ENCODE peak calls at places on chromosomes 12 and 14, in nine cellular contexts. P is lung; I is lower leg skin; X is astrocyte of the spinal cord; E is uterus; O is CD8-positive, alpha-beta T cell; Y is upper lobe of right lung; R is WERI-Rb-1; V is psoas muscle. F is an unnamed sample.

GRCh38 chr14:71551291-71551955 is 380.8 kb upstream of the RGS6 start:
- DNase-seq in P (no peak), I (no peak), X (peak), E (no peak), O (no peak), Y (no peak), R (peak), V (no peak), F (no peak)

GRCh38 chr14:98770151-98770550 is 501.8 kb downstream of the BCL11B start:
- DNase-seq in P (no peak), I (no peak), X (no peak), E (no peak), O (no peak), Y (no peak), R (no peak), V (no peak), F (no peak)

GRCh38 chr12:4277205-4277543 is 3.6 kb downstream of the CCND2 start:
- DNase-seq in P (no peak), I (no peak), X (no peak), E (no peak), O (no peak), Y (no peak), R (no peak), V (no peak), F (no peak)

GRCh38 chr14:95196268-95196667 is 38.9 kb upstream of the DICER1 start:
- DNase-seq in P (no peak), I (no peak), X (no peak), E (no peak), O (no peak), Y (no peak), R (no peak), V (no peak), F (no peak)

GRCh38 chr12:108634225-108634795 is 616 bp upstream of the SELPLG start:
- DNase-seq in P (peak), I (no peak), X (no peak), E (no peak), O (peak), Y (no peak), R (no peak), V (no peak), F (no peak)

GRCh38 chr14:85856430-85856829 is 326.5 kb downstream of the FLRT2 start:
- DNase-seq in P (no peak), I (no peak), X (no peak), E (no peak), O (no peak), Y (no peak), R (no peak), V (no peak), F (no peak)

GRCh38 chr12:93137656-93138612 is 208.8 kb upstream of the EEA1 start:
- DNase-seq in P (no peak), I (peak), X (peak), E (no peak), O (no peak), Y (no peak), R (no peak), V (peak), F (no peak)

GRCh38 chr12:58588771-58589170 is 331.5 kb downstream of the LRIG3 start:
- DNase-seq in P (no peak), I (no peak), X (no peak), E (no peak), O (no peak), Y (no peak), R (no peak), V (no peak), F (no peak)

GRCh38 chr14:88667555-88668273 is 104.9 kb downstream of the ZC3H14 start:
- DNase-seq in P (peak), I (peak), X (peak), E (peak), O (peak), Y (peak), R (peak), V (peak), F (no peak)

GRCh38 chr12:113756609-113757008 is 209.5 kb downstream of the RBM19 start:
- DNase-seq in P (no peak), I (no peak), X (no peak), E (no peak), O (no peak), Y (no peak), R (no peak), V (no peak), F (no peak)

GRCh38 chr12:44589697-44590096 is 286.4 kb downstream of the NELL2 start:
- DNase-seq in P (no peak), I (no peak), X (no peak), E (no peak), O (no peak), Y (no peak), R (no peak), V (no peak), F (no peak)

GRCh38 chr12:3836641-3837040 is 36.6 kb downstream of the PARP11 start:
- DNase-seq in P (no peak), I (no peak), X (no peak), E (no peak), O (no peak), Y (no peak), R (no peak), V (no peak), F (no peak)

GRCh38 chr14:64218344-64219240 is 75.6 kb downstream of the ESR2 start:
- DNase-seq in P (no peak), I (no peak), X (no peak), E (no peak), O (no peak), Y (no peak), R (no peak), V (no peak), F (no peak)

GRCh38 chr14:23663127-23663526 is 27.0 kb downstream of the DHRS2 start:
- DNase-seq in P (no peak), I (no peak), X (no peak), E (no peak), O (no peak), Y (no peak), R (no peak), V (no peak), F (no peak)

GRCh38 chr12:90977224-90977623 is 22.2 kb upstream of the CCER1 start:
- DNase-seq in P (no peak), I (no peak), X (no peak), E (no peak), O (no peak), Y (no peak), R (no peak), V (no peak), F (no peak)

GRCh38 chr12:53005215-53005985 is 856 bp upstream of the EIF4B start:
- DNase-seq in P (peak), I (peak), X (no peak), E (peak), O (no peak), Y (peak), R (peak), V (peak), F (peak)

GRCh38 chr14:93587330-93587729 is 156.6 kb downstream of the UNC79 start:
- DNase-seq in P (no peak), I (no peak), X (no peak), E (no peak), O (no peak), Y (no peak), R (no peak), V (no peak), F (no peak)

GRCh38 chr12:10220398-10221077 is 7.9 kb downstream of the GABARAPL1 start:
- DNase-seq in P (peak), I (peak), X (peak), E (peak), O (no peak), Y (no peak), R (peak), V (peak), F (peak)

GRCh38 chr12:46266869-46267617 is 1.8 kb downstream of the SLC38A1 start:
- DNase-seq in P (peak), I (peak), X (peak), E (peak), O (peak), Y (peak), R (peak), V (peak), F (no peak)

GRCh38 chr12:52041695-52042123 is 9.5 kb upstream of the NR4A1 start:
- DNase-seq in P (no peak), I (no peak), X (peak), E (no peak), O (peak), Y (no peak), R (no peak), V (no peak), F (no peak)

GRCh38 chr14:48771717-48772116 is 814.5 kb downstream of the RPS29 start:
- DNase-seq in P (no peak), I (no peak), X (no peak), E (no peak), O (no peak), Y (no peak), R (no peak), V (no peak), F (no peak)

GRCh38 chr12:37548266-37548805 is 768.2 kb upstream of the ALG10B start:
- DNase-seq in P (no peak), I (no peak), X (no peak), E (no peak), O (no peak), Y (no peak), R (no peak), V (no peak), F (no peak)

GRCh38 chr12:116299548-116300150 is 22.2 kb upstream of the MED13L start:
- DNase-seq in P (no peak), I (no peak), X (peak), E (no peak), O (no peak), Y (no peak), R (no peak), V (no peak), F (no peak)

GRCh38 chr14:33848706-33849454 is 102.0 kb downstream of the EGLN3 start:
- DNase-seq in P (peak), I (no peak), X (peak), E (peak), O (no peak), Y (no peak), R (peak), V (peak), F (no peak)

GRCh38 chr14:105447651-105448640 is 26.7 kb upstream of the CRIP2 start:
- DNase-seq in P (no peak), I (no peak), X (no peak), E (no peak), O (no peak), Y (no peak), R (no peak), V (no peak), F (no peak)

GRCh38 chr12:44654641-44655625 is 221.2 kb downstream of the NELL2 start:
- DNase-seq in P (no peak), I (no peak), X (no peak), E (no peak), O (no peak), Y (no peak), R (no peak), V (no peak), F (no peak)

GRCh38 chr12:14771651-14772137 is 31.6 kb downstream of the WBP11 start:
- DNase-seq in P (no peak), I (no peak), X (no peak), E (no peak), O (peak), Y (no peak), R (no peak), V (no peak), F (no peak)

GRCh38 chr14:92546347-92547053 is 32.9 kb downstream of the RIN3 start:
- DNase-seq in P (no peak), I (no peak), X (peak), E (no peak), O (no peak), Y (no peak), R (no peak), V (no peak), F (no peak)

GRCh38 chr14:90453401-90453951 is 56.6 kb downstream of the CALM1 start:
- DNase-seq in P (no peak), I (no peak), X (peak), E (no peak), O (no peak), Y (peak), R (no peak), V (no peak), F (peak)

GRCh38 chr12:89234324-89235114 is 117.8 kb downstream of the DUSP6 start:
- DNase-seq in P (no peak), I (no peak), X (no peak), E (no peak), O (no peak), Y (no peak), R (no peak), V (no peak), F (no peak)

GRCh38 chr12:130540376-130540775 is 175.7 kb downstream of the RIMBP2 start:
- DNase-seq in P (no peak), I (no peak), X (no peak), E (no peak), O (no peak), Y (no peak), R (no peak), V (no peak), F (no peak)

GRCh38 chr14:91886961-91887360 is 19.6 kb upstream of the TC2N start:
- DNase-seq in P (no peak), I (no peak), X (no peak), E (no peak), O (no peak), Y (no peak), R (no peak), V (no peak), F (no peak)

GRCh38 chr14:71474291-71474690 is 457.9 kb upstream of the RGS6 start:
- DNase-seq in P (no peak), I (no peak), X (no peak), E (no peak), O (no peak), Y (no peak), R (no peak), V (no peak), F (no peak)

GRCh38 chr12:123519151-123520001 is 14.1 kb downstream of the RILPL1 start:
- DNase-seq in P (peak), I (peak), X (peak), E (no peak), O (no peak), Y (peak), R (no peak), V (peak), F (peak)

GRCh38 chr14:20427231-20428009 is 8.5 kb downstream of the KLHL33 start:
- DNase-seq in P (no peak), I (no peak), X (peak), E (no peak), O (no peak), Y (no peak), R (no peak), V (no peak), F (no peak)

GRCh38 chr14:20418501-20418909 is 5.2 kb upstream of the TEP1 start:
- DNase-seq in P (no peak), I (no peak), X (no peak), E (no peak), O (no peak), Y (no peak), R (no peak), V (no peak), F (no peak)

GRCh38 chr14:20421267-20421666 is 8.0 kb upstream of the TEP1 start:
- DNase-seq in P (no peak), I (no peak), X (no peak), E (no peak), O (no peak), Y (no peak), R (no peak), V (no peak), F (no peak)

GRCh38 chr14:20419404-20419803 is 6.1 kb upstream of the TEP1 start:
- DNase-seq in P (no peak), I (no peak), X (no peak), E (no peak), O (no peak), Y (no peak), R (no peak), V (no peak), F (no peak)

DNA sequence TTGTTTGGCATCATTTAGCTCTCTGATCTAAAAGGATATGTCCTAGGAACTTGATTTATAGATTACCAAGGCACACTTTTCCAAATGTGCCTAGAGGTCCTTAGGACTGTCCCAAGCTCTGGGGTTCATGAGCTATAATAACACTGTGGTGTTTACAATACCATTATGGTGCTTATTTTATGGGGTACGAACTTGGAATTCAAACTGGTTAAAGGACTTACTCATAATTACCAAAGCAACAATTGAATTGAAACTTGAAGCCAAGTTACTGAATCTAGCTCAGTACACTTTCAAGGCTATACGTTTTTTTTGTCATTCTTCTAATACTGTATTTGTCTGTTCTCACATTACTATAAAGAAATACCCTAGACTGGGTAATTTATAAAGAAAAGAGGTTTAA is 9.6 kb upstream of the TEP1 start:
- DNase-seq in P (no peak), I (no peak), X (no peak), E (no peak), O (no peak), Y (no peak), R (no peak), V (no peak), F (no peak)
- TF ChIP-seq CTCF in P (no peak), I (no peak), X (no peak), E (no peak), O (no peak), Y (no peak), R (no peak), V (no peak), F (no peak)

GRCh38 chr12:131775904-131776889 is 52.0 kb upstream of the MMP17 start:
- DNase-seq in P (no peak), I (no peak), X (no peak), E (no peak), O (no peak), Y (no peak), R (no peak), V (no peak), F (no peak)
- H3K4me3 ChIP-seq in P (no peak), I (no peak), X (no peak), E (no peak), O (no peak), Y (no peak), R (no peak), V (no peak), F (no peak)

DNA sequence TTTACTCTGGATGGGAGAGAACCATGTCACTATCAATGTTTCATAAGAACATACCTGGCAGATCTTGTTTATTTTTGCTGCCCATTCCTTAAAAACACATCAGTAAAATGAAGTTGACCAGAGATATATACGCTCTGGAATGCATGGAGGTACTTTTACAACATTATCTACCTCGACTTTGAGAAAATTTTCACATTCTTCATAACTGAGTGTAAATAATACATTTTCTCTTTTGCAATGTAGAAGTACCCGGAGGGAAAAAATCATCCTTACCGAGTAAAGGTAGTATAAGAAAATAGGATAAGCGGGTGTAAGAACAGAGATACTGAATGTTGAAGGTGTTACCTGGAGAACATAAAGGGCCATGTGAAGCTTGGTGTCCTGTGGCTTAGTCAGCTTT is 80.7 kb downstream of the TMEM116 start:
- DNase-seq in P (no peak), I (no peak), X (no peak), E (no peak), O (no peak), Y (no peak), R (no peak), V (no peak), F (no peak)
- TF ChIP-seq CTCF in P (no peak), I (no peak), X (no peak), E (no peak), O (no peak), Y (no peak), R (no peak), V (no peak), F (no peak)

GRCh38 chr12:27812502-27812901 is 32.5 kb upstream of the MANSC4 start:
- DNase-seq in P (no peak), I (no peak), X (no peak), E (no peak), O (no peak), Y (no peak), R (no peak), V (no peak), F (no peak)

GRCh38 chr12:27814411-27814810 is 34.4 kb upstream of the MANSC4 start:
- DNase-seq in P (no peak), I (no peak), X (no peak), E (no peak), O (no peak), Y (no peak), R (no peak), V (no peak), F (no peak)

GRCh38 chr12:27808831-27809230 is 28.8 kb upstream of the MANSC4 start:
- DNase-seq in P (no peak), I (no peak), X (no peak), E (no peak), O (no peak), Y (no peak), R (no peak), V (no peak), F (no peak)

GRCh38 chr12:27807063-27807703 is 27.1 kb upstream of the MANSC4 start:
- DNase-seq in P (no peak), I (no peak), X (no peak), E (no peak), O (peak), Y (no peak), R (no peak), V (no peak), F (no peak)

DNA sequence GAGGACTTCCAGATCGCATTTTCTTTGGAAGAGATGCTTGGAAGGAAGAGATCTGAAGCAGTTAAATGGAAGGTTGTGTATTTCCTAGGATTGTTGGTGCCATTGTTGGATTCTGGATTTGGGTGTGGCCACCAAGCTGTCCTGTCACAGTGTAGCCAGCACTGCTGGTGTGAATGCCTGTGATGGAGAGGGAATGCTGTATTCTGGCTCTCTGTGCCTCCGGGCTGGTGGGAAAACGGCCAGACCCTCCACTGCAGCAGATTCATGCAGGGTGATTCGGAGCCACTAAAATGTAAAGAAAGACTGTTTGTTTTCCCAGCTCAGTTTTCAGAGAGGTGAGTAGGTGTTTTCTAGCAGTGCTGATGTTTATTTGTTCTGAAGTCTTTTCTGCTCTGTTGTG is 30.7 kb upstream of the MANSC4 start:
- DNase-seq in P (no peak), I (no peak), X (no peak), E (no peak), O (no peak), Y (no peak), R (no peak), V (no peak), F (no peak)
- H3K4me3 ChIP-seq in P (no peak), I (no peak), X (no peak), E (no peak), O (no peak), Y (no peak), R (no peak), V (no peak), F (no peak)

DNA sequence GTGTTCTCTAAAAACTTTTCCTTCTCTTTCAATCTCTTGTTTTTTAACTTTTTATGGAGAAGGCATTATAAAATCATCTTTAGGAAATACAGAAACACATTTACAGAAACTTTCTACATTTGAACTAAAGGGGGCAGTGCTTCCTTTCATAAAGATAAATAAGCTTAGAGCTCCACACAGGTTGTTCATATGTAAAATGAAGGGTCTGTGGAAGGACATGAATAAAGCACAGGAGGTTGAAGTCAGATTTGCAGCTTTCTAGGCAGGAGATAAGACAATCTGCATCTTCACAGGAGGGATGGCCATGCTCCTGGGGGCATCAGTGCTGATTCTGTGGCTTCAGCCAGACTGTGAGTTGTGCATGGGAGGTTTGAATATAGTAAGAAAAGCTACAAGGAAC is 426.0 kb downstream of the DAD1 start:
- DNase-seq in P (no peak), I (no peak), X (peak), E (no peak), O (no peak), Y (no peak), R (no peak), V (no peak), F (no peak)
- TF ChIP-seq CTCF in P (no peak), I (no peak), X (peak), E (no peak), O (no peak), Y (no peak), R (no peak), V (no peak), F (no peak)